ENCODE peak calls at places on chromosomes 6 and 20, in four cellular contexts. F, T, P and O are unnamed samples.

GRCh38 chr6:42049116-42049809 is 1.1 kb upstream of the TAF8 start:
- DNase-seq in F (no peak), T (no peak), P (no peak), O (no peak)

GRCh38 chr6:89081129-89081422 is 525 bp downstream of the PNRC1 start:
- DNase-seq in F (no peak), T (no peak), P (no peak), O (no peak)

GRCh38 chr6:149201068-149201655 is 116.3 kb upstream of the TAB2 start:
- DNase-seq in F (no peak), T (no peak), P (no peak), O (no peak)

GRCh38 chr6:134331255-134331654 is 13.3 kb upstream of the SGK1 start:
- DNase-seq in F (no peak), T (no peak), P (no peak), O (no peak)

GRCh38 chr20:38167851-38168760 is 3.0 kb upstream of the TGM2 start:
- DNase-seq in F (no peak), T (peak; percentile 96), P (no peak), O (peak; percentile 77)

GRCh38 chr20:20525756-20526155 is 157.9 kb downstream of the INSM1 start:
- DNase-seq in F (no peak), T (no peak), P (no peak), O (no peak)

GRCh38 chr20:6008254-6008653 is 45.6 kb downstream of the LRRN4 start:
- DNase-seq in F (no peak), T (peak; percentile 92), P (no peak), O (peak; percentile 74)

GRCh38 chr20:12084482-12084881 is 166.8 kb downstream of the BTBD3 start:
- DNase-seq in F (no peak), T (no peak), P (no peak), O (no peak)

GRCh38 chr6:34381086-34381485 is 11.4 kb downstream of the NUDT3 start:
- DNase-seq in F (no peak), T (peak; percentile 61), P (no peak), O (no peak)

GRCh38 chr20:19799325-19799724 is 41.3 kb downstream of the RIN2 start:
- DNase-seq in F (no peak), T (no peak), P (no peak), O (no peak)

GRCh38 chr6:56798163-56798562 is 155.5 kb upstream of the DST start:
- DNase-seq in F (no peak), T (peak; percentile 90), P (no peak), O (no peak)

GRCh38 chr6:89251976-89252375 is 34.8 kb upstream of the GABRR1 start:
- DNase-seq in F (no peak), T (no peak), P (no peak), O (no peak)

GRCh38 chr6:91340998-91341397 is 754.1 kb upstream of the MAP3K7 start:
- DNase-seq in F (no peak), T (no peak), P (no peak), O (no peak)

GRCh38 chr20:9635756-9636155 is 121.4 kb downstream of the LAMP5 start:
- DNase-seq in F (no peak), T (no peak), P (no peak), O (no peak)

GRCh38 chr6:43604174-43604573 is 24.9 kb downstream of the GTPBP2 start:
- DNase-seq in F (no peak), T (peak; percentile 88), P (no peak), O (peak; percentile 61)

GRCh38 chr6:41013473-41014153 is 25.4 kb downstream of the UNC5CL start:
- DNase-seq in F (no peak), T (no peak), P (no peak), O (no peak)

GRCh38 chr6:26231006-26231587 is 133.9 kb upstream of the BTN3A2 start:
- DNase-seq in F (no peak), T (no peak), P (no peak), O (no peak)

GRCh38 chr6:37622639-37623038 is 75.0 kb downstream of the MDGA1 start:
- DNase-seq in F (no peak), T (no peak), P (no peak), O (no peak)

GRCh38 chr6:138378463-138378862 is 758 bp downstream of the SMIM28 start:
- DNase-seq in F (no peak), T (no peak), P (no peak), O (no peak)

GRCh38 chr6:131058236-131058635 is 4.8 kb downstream of the EPB41L2 start:
- DNase-seq in F (no peak), T (peak; percentile 57), P (no peak), O (no peak)

GRCh38 chr20:8527998-8528397 is 395.9 kb downstream of the PLCB1 start:
- DNase-seq in F (peak; percentile 38), T (peak; percentile 95), P (no peak), O (peak; percentile 72)

GRCh38 chr20:33163856-33164762 is 3.9 kb upstream of the BPIFA2 start:
- DNase-seq in F (no peak), T (no peak), P (no peak), O (no peak)

GRCh38 chr20:33160681-33161080 is 7.3 kb upstream of the BPIFA2 start:
- DNase-seq in F (no peak), T (no peak), P (no peak), O (no peak)

GRCh38 chr20:33162753-33163152 is 5.2 kb upstream of the BPIFA2 start:
- DNase-seq in F (no peak), T (no peak), P (no peak), O (no peak)

GRCh38 chr20:33164763-33165095 is 3.2 kb upstream of the BPIFA2 start:
- DNase-seq in F (no peak), T (no peak), P (no peak), O (no peak)

DNA sequence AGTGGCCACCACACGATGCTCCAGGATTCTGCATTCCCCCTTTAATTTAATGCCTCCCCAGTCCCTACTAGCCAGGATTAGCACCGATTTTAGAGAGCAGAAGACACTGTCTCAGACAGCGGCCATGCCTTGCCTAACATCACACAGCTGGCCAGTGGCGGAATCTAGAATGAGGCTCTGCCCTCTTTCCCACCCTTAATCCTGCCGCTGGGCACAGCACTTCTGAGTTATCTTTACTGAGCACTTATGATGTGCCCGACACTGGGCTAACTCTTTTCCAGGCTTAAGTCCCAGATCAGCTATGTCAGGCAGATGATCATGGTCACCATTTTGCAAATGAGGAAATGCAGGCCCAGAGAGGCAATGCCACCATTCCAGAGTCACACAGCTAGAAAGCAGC is 5.6 kb upstream of the BPIFA2 start:
- DNase-seq in F (no peak), T (no peak), P (no peak), O (no peak)
- H3K27ac ChIP-seq in F (no peak overlapping the region), T (no peak overlapping the region), P (no peak overlapping the region), O (no peak overlapping the region)

GRCh38 chr20:41177636-41178035 is 40.3 kb downstream of the PLCG1 start:
- DNase-seq in F (no peak), T (peak; percentile 87), P (no peak), O (peak; percentile 19)
- TF ChIP-seq FOS in F (no peak), T (peak; percentile 79), P (no peak), O (no peak)

DNA sequence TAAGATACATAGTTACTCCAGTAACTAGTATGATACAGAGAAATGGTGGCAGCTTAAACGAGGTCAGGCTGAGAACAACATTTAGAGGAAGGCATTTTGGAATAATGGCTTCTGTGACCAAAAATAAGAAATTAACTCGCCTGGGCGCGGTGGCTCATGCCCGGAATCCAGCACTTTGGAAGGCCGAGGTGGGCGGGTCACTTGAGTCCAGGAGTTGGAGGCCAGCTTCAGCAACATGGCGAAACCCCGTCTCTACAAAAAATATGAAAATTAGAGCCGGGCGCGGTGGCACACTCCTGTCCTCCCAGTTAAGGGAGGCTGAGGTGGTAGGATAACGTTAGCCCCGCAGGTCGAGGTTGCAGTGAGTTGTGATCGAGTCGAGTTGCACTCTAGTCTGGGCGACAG is 1.8 kb downstream of the IGF2R start:
- DNase-seq in F (no peak), T (no peak), P (no peak), O (no peak)
- H3K9ac ChIP-seq in F (peak overlapping the region; percentile 86), T (no peak overlapping the region), P (peak overlapping the region; percentile 84), O (no peak overlapping the region)

GRCh38 chr6:21808551-21809181 is 215.1 kb downstream of the SOX4 start:
- DNase-seq in F (no peak), T (no peak), P (no peak), O (peak; percentile 29)
- H3K27ac ChIP-seq in F (no peak overlapping the region), T (peak overlapping the region; percentile 31), P (no peak overlapping the region), O (no peak overlapping the region)

DNA sequence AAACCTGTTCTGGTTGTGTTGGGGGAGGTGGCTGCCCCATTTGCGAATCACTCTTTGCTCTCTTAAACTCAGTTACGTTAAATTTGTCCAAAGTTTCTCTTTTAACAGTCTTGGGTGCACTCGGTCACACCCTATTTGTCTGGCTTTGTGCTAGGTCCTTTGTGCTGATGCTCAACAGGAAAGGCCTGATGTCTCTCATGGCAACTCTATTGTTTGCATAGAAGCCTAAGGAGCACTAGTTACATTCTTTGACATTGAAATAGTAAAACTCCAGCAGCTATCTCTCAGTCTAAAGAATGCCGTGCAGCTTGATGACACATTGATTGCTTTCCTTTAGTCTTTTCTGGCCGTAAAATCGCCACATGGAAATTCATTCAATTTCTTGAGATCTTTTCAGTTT is 105.2 kb downstream of the TRMT11 start:
- DNase-seq in F (no peak), T (no peak), P (no peak), O (no peak)
- TF ChIP-seq FOS in F (no peak), T (no peak), P (no peak), O (no peak)

DNA sequence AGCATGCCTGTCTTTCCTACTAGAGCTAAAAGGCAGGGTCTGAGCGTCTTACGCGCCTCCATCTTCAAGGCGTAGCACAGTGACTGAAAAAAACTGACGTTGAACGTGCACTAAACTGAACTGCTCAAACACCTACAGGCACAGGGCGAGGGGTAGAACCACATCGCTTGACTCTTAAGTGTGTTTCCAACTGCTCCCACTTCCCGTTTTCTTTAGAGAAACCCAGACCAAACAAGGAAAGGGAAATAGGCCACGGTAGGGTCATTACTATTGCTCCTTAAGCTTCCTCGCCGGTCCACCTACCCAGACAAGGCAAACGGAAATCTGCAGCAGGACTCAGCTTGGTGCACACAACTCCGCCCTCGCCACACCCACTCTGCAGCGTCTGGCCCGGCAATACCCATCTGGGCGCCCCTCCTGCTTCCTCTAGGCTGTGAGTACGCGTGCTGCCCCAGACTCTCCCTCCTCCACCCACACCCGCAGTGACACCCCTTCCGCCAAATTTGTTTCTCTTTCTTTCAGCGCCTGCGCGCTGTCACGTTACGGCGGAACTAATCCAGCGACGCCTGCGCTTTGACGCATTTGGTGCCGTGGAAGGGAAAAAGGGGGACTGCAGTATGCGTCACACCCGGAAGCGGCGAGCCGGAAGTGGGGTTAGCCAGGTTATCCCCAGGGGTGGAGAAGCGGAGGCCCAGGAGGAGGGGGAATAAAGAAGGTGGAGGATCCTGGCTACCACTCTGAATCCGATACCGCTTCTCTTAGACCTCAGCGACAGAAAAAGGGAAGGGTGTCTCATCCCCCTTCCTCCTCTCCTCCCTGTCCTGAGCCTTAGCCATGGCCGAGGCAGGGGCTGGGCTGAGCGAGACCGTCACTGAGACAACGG is at the start of gene PPP1R11:
- DNase-seq in F (peak; percentile 99), T (peak; percentile 99), P (peak; percentile 96), O (peak; percentile 100)
- H3K9ac ChIP-seq in F (peak within 1 kb of the TSS; percentile 70), T (peak within 1 kb of the TSS; percentile 85), P (peak within 1 kb of the TSS; percentile 87), O (peak within 1 kb of the TSS; percentile 78)